ENCODE peak calls at places on chromosomes 2 and 18, in eight cellular contexts. E is left cardiac atrium, D is mesendoderm, K is fibroblast of mammary gland, F is glomerular endothelial cell, I is activated T-helper 1 cell treated with Interleukin-2 at 50 U/mL for 16 hours, N is pancreas, H is astrocyte of the spinal cord. G is an unnamed sample.

GRCh38 chr18:79577451-79578395 is 101.9 kb upstream of the CTDP1 start:
- DNase-seq in E (peak; percentile 45), D (no peak), K (no peak), F (no peak), I (no peak), N (no peak), H (no peak), G (peak; percentile 76)

GRCh38 chr2:24816404-24816803 is 23.2 kb downstream of the CENPO start:
- DNase-seq in E (no peak), D (no peak), K (no peak), F (no peak), I (no peak), N (no peak), H (no peak), G (no peak)

GRCh38 chr18:11407900-11408299 is 201.5 kb upstream of the SLC35G4 start:
- DNase-seq in E (no peak), D (no peak), K (peak; percentile 32), F (no peak), I (no peak), N (no peak), H (peak; percentile 20), G (no peak)

GRCh38 chr2:119010336-119010735 is 68.3 kb downstream of the MARCO start:
- DNase-seq in E (no peak), D (no peak), K (no peak), F (no peak), I (no peak), N (no peak), H (no peak), G (no peak)

GRCh38 chr2:27753744-27754588 is 17.6 kb upstream of the MRPL33 start:
- DNase-seq in E (peak; percentile 81), D (peak; percentile 89), K (peak; percentile 82), F (peak; percentile 52), I (peak; percentile 46), N (peak; percentile 77), H (peak; percentile 81), G (peak; percentile 92)

GRCh38 chr2:8000861-8001260 is 681.0 kb upstream of the ID2 start:
- DNase-seq in E (no peak), D (no peak), K (peak; percentile 17), F (no peak), I (no peak), N (no peak), H (peak; percentile 8), G (no peak)

GRCh38 chr2:182456784-182457183 is 29.9 kb upstream of the PDE1A start:
- DNase-seq in E (no peak), D (no peak), K (peak; percentile 11), F (no peak), I (no peak), N (no peak), H (peak; percentile 49), G (no peak)

GRCh38 chr2:111148225-111148873 is 27.6 kb downstream of the BCL2L11 start:
- DNase-seq in E (no peak), D (no peak), K (no peak), F (no peak), I (no peak), N (no peak), H (no peak), G (no peak)

GRCh38 chr2:3692375-3692774 is 11.0 kb upstream of the DCDC2C start:
- DNase-seq in E (no peak), D (peak; percentile 66), K (peak; percentile 22), F (no peak), I (no peak), N (no peak), H (peak; percentile 9), G (no peak)

GRCh38 chr2:158321264-158321663 is 135.3 kb downstream of the CCDC148 start:
- DNase-seq in E (no peak), D (no peak), K (peak; percentile 45), F (no peak), I (no peak), N (no peak), H (peak; percentile 54), G (no peak)

GRCh38 chr2:99522155-99522554 is 32.3 kb upstream of the REV1 start:
- DNase-seq in E (no peak), D (no peak), K (no peak), F (no peak), I (no peak), N (no peak), H (no peak), G (no peak)

GRCh38 chr18:53451902-53452301 is 772.6 kb downstream of the MBD2 start:
- DNase-seq in E (no peak), D (no peak), K (no peak), F (no peak), I (no peak), N (no peak), H (no peak), G (no peak)